ENCODE peak calls at places on chromosome 4, in six cellular contexts. X, Y, K, N, J and W are unnamed samples.

GRCh38 chr4:138308421-138308820 is 66.3 kb upstream of the SLC7A11 start:
- DNase-seq in X (no peak), Y (peak), K (no peak), N (peak), J (no peak), W (peak)

GRCh38 chr4:153166971-153167501 is 37.2 kb upstream of the TRIM2 start:
- DNase-seq in X (no peak), Y (no peak), K (no peak), N (no peak), J (no peak), W (peak)

GRCh38 chr4:144355809-144356757 is 215.6 kb upstream of the GYPA start:
- DNase-seq in X (peak), Y (peak), K (peak), N (peak), J (no peak), W (peak)

GRCh38 chr4:1033840-1034551 is 22.6 kb downstream of the FGFRL1 start:
- DNase-seq in X (no peak), Y (no peak), K (no peak), N (no peak), J (no peak), W (peak)

GRCh38 chr4:8615366-8615765 is 22.8 kb downstream of the CPZ start:
- DNase-seq in X (no peak), Y (no peak), K (no peak), N (no peak), J (no peak), W (no peak)

GRCh38 chr4:17562157-17562556 is 14.8 kb upstream of the LAP3 start:
- DNase-seq in X (no peak), Y (no peak), K (no peak), N (no peak), J (no peak), W (no peak)

GRCh38 chr4:144565558-144566195 is 80.3 kb upstream of the HHIP start:
- DNase-seq in X (no peak), Y (peak), K (no peak), N (no peak), J (no peak), W (peak)

GRCh38 chr4:124322234-124322831 is 390.2 kb downstream of the ANKRD50 start:
- DNase-seq in X (no peak), Y (no peak), K (peak), N (peak), J (no peak), W (peak)

GRCh38 chr4:98166025-98166730 is 22.9 kb upstream of the STPG2 start:
- DNase-seq in X (no peak), Y (no peak), K (no peak), N (no peak), J (no peak), W (peak)

GRCh38 chr4:155787113-155787710 is 28.4 kb downstream of the GUCY1B1 start:
- DNase-seq in X (no peak), Y (peak), K (peak), N (peak), J (no peak), W (peak)

GRCh38 chr4:137213372-137214173 is 318.7 kb downstream of the PCDH18 start:
- DNase-seq in X (no peak), Y (no peak), K (no peak), N (no peak), J (no peak), W (peak)

GRCh38 chr4:138114434-138114833 is 127.7 kb downstream of the SLC7A11 start:
- DNase-seq in X (no peak), Y (no peak), K (no peak), N (peak), J (no peak), W (peak)

GRCh38 chr4:133537882-133538281 is 388.8 kb downstream of the PCDH10 start:
- DNase-seq in X (no peak), Y (no peak), K (no peak), N (no peak), J (no peak), W (no peak)

GRCh38 chr4:6943012-6943869 is 33.6 kb downstream of the TBC1D14 start:
- DNase-seq in X (no peak), Y (no peak), K (no peak), N (peak), J (no peak), W (no peak)

GRCh38 chr4:63080929-63081328 is 1328.3 kb downstream of the TECRL start:
- DNase-seq in X (no peak), Y (no peak), K (no peak), N (no peak), J (no peak), W (no peak)

GRCh38 chr4:81454953-81455352 is 16.8 kb downstream of the RASGEF1B start:
- DNase-seq in X (no peak), Y (no peak), K (no peak), N (no peak), J (no peak), W (no peak)

GRCh38 chr4:138056541-138056940 is 185.6 kb downstream of the SLC7A11 start:
- DNase-seq in X (no peak), Y (no peak), K (no peak), N (no peak), J (no peak), W (no peak)

GRCh38 chr4:99763635-99764101 is 53.0 kb upstream of the DAPP1 start:
- DNase-seq in X (no peak), Y (peak), K (no peak), N (peak), J (no peak), W (peak)

GRCh38 chr4:116358633-116359222 is 726.6 kb downstream of the TRAM1L1 start:
- DNase-seq in X (peak), Y (peak), K (peak), N (peak), J (peak), W (peak)

GRCh38 chr4:36794716-36795115 is 449.8 kb upstream of the NWD2 start:
- DNase-seq in X (no peak), Y (no peak), K (no peak), N (no peak), J (no peak), W (no peak)

GRCh38 chr4:69799337-69799736 is 38.9 kb upstream of the SULT1B1 start:
- DNase-seq in X (no peak), Y (no peak), K (no peak), N (no peak), J (no peak), W (no peak)

GRCh38 chr4:152515678-152516077 is 20.2 kb downstream of the FBXW7 start:
- DNase-seq in X (no peak), Y (no peak), K (no peak), N (peak), J (no peak), W (peak)

GRCh38 chr4:137310593-137311490 is 221.5 kb downstream of the PCDH18 start:
- DNase-seq in X (no peak), Y (no peak), K (no peak), N (peak), J (no peak), W (peak)

GRCh38 chr4:166259081-166259480 is 386.0 kb downstream of the TLL1 start:
- DNase-seq in X (no peak), Y (no peak), K (no peak), N (no peak), J (no peak), W (no peak)

GRCh38 chr4:156763511-156763910 is 208.1 kb downstream of the PDGFC start:
- DNase-seq in X (no peak), Y (no peak), K (no peak), N (no peak), J (no peak), W (peak)

GRCh38 chr4:156029691-156030090 is 76.0 kb upstream of the CTSO start:
- DNase-seq in X (no peak), Y (no peak), K (no peak), N (no peak), J (no peak), W (no peak)

GRCh38 chr4:39976141-39976944 is 1.4 kb downstream of the PDS5A start:
- DNase-seq in X (peak), Y (peak), K (peak), N (peak), J (peak), W (peak)
- H4K91ac ChIP-seq in X (peak), Y (peak), K (no peak), N (no peak), J (no peak), W (no peak)

DNA sequence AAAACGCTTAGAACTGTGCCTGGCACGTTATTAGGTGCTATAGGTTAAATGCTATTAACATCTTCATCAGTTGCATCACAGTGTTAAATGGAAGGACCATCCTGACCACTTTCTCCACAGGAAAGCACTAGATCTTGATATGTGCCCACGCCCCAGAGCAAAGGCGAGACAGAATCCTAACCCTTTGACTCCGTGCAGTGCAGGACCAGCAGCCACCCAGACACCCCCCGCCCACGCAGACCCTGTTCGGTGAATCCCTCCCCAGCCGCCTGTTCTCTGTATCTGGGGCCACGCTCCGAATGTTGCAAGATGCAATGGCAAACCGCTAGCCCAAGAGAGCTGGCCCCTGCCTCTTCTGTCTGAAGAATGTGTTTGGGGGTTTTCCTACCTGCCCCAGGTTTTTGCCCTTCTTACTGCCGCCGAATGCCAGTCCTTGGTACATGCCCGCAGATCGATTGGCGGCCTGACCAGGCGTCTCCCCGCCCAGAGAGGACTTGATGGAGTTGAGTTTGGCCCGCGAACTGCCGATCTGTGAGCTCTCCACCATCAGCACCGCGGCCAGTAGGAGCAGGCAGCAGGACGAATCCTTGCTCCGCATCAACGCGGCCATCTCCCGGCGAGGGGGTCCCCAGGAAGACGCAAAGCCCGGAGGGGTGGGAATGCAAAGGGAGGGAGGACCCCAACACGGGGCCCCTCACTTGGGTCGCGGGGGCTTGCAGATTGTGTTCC is 967 bp downstream of the DKK2 start:
- DNase-seq in X (peak), Y (no peak), K (peak), N (peak), J (no peak), W (peak)
- H4K91ac ChIP-seq in X (no peak), Y (no peak), K (no peak), N (no peak), J (no peak), W (no peak)

DNA sequence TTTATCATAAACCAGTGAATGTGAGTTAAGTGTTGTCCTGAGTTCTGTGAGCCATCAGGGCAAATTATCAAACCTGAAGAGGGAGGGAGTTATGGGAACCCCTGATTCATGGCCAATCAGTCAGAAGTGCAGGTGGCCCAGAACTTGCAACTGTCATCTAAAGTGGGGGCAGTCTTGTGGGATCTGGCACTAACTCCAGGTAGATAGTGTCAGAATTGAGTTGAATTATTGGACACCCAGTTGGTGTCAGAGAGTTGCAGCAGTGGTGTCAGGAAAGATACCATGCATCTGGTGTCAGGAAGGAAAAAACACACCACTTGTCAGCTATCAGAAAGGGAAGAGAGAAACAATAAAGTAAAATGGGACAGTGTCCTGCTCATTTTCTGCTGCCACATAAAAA is 8.4 kb downstream of the CORIN start:
- DNase-seq in X (no peak), Y (no peak), K (no peak), N (no peak), J (no peak), W (no peak)
- H4K91ac ChIP-seq in X (no peak), Y (no peak), K (no peak), N (no peak), J (no peak), W (no peak)

DNA sequence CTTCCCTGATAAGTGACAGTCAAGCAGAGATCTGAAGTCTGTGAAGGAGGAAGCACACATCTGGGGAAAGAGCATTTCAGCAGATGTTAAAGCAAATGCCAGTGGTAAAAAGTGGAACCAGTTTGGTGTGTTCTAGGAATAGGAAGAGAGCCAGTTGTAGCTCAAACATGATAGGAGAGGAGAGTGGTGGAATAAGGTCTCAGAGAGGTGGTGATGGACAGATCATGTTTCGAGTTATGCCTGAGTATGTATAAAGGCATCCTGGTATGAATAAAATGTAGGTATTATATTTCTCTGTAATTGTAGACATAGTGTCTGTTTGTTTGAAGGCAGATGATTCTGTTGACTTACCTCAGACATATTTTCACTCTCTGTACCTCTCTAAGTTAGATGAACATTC is 89.1 kb downstream of the LARP7 start:
- DNase-seq in X (no peak), Y (no peak), K (no peak), N (no peak), J (no peak), W (no peak)
- H4K91ac ChIP-seq in X (no peak), Y (no peak), K (no peak), N (no peak), J (peak), W (no peak)

GRCh38 chr4:183145773-183146172 is 46.7 kb downstream of the WWC2 start:
- DNase-seq in X (no peak), Y (no peak), K (no peak), N (no peak), J (no peak), W (no peak)

GRCh38 chr4:183141997-183142396 is 42.9 kb downstream of the WWC2 start:
- DNase-seq in X (no peak), Y (no peak), K (no peak), N (no peak), J (no peak), W (no peak)

GRCh38 chr4:183139972-183140570 is 41.0 kb downstream of the WWC2 start:
- DNase-seq in X (no peak), Y (no peak), K (no peak), N (no peak), J (no peak), W (peak)

GRCh38 chr4:183140911-183141320 is 41.9 kb downstream of the WWC2 start:
- DNase-seq in X (no peak), Y (no peak), K (no peak), N (peak), J (no peak), W (peak)

GRCh38 chr4:183142566-183143545 is 43.8 kb downstream of the WWC2 start:
- DNase-seq in X (no peak), Y (no peak), K (no peak), N (peak), J (no peak), W (peak)
- H4K91ac ChIP-seq in X (no peak), Y (no peak), K (no peak), N (no peak), J (no peak), W (no peak)

DNA sequence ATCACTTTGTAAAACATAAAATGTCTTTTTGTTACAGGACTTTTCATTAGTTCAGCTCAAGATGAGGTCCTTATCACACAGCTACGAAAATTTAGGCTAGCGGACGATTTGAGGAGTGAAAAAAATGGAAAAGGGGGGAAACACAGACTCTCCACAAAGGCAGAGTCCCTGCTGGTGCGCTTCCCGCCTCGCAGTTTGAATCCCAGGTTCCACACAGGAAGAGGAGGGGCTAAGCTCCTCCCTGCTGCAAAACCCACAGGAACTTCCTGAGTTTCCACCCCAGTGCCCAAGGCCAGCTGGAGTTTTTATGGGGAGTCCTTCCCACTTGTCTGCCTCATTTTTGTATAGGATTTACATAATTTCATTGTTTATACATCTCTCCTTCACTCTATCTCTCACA is 11.2 kb downstream of the ADAM29 start:
- DNase-seq in X (no peak), Y (no peak), K (no peak), N (no peak), J (no peak), W (no peak)
- H4K91ac ChIP-seq in X (no peak), Y (no peak), K (no peak), N (no peak), J (no peak), W (no peak)